ENCODE peak calls at places on chromosomes 5 and 9, in nine cellular contexts. One of them, this sample, is unnamed.

GRCh38 chr5:43798740-43799139 is 195.8 kb downstream of the NNT start:
- DNase-seq in H1: no peak
- DNase-seq in GM12878: no peak
- DNase-seq in spleen: no peak
- DNase-seq in transverse colon: no peak
- DNase-seq in Panc1: no peak
- DNase-seq in HCT116: no peak
- DNase-seq in GM23338: no peak
- DNase-seq in sigmoid colon: no peak
- DNase-seq in this sample: no peak

GRCh38 chr5:119339965-119340364 is 15.9 kb upstream of the TNFAIP8 start:
- DNase-seq in GM23338: no peak
- DNase-seq in Panc1: no peak
- DNase-seq in GM12878: no peak
- DNase-seq in H1: no peak
- DNase-seq in sigmoid colon: no peak
- DNase-seq in transverse colon: no peak
- DNase-seq in spleen: no peak
- DNase-seq in HCT116: no peak
- DNase-seq in this sample: no peak

GRCh38 chr5:1857256-1857600 is 25.5 kb downstream of the IRX4 start:
- DNase-seq in GM23338: peak
- DNase-seq in sigmoid colon: no peak
- DNase-seq in transverse colon: no peak
- DNase-seq in HCT116: no peak
- DNase-seq in GM12878: no peak
- DNase-seq in H1: no peak
- DNase-seq in spleen: no peak
- DNase-seq in Panc1: no peak
- DNase-seq in this sample: no peak

GRCh38 chr5:110288766-110289165 is 437.7 kb downstream of the TMEM232 start:
- DNase-seq in GM12878: no peak
- DNase-seq in sigmoid colon: no peak
- DNase-seq in H1: no peak
- DNase-seq in transverse colon: no peak
- DNase-seq in HCT116: no peak
- DNase-seq in spleen: no peak
- DNase-seq in Panc1: no peak
- DNase-seq in GM23338: no peak
- DNase-seq in this sample: no peak

GRCh38 chr9:92425578-92425977 is 1.3 kb upstream of the OMD start:
- DNase-seq in GM12878: no peak
- DNase-seq in spleen: no peak
- DNase-seq in HCT116: no peak
- DNase-seq in transverse colon: no peak
- DNase-seq in Panc1: no peak
- DNase-seq in GM23338: no peak
- DNase-seq in sigmoid colon: no peak
- DNase-seq in H1: no peak
- DNase-seq in this sample: no peak

GRCh38 chr9:5511476-5511875 is 1.1 kb downstream of the PDCD1LG2 start:
- DNase-seq in sigmoid colon: no peak
- DNase-seq in spleen: no peak
- DNase-seq in HCT116: no peak
- DNase-seq in GM12878: no peak
- DNase-seq in H1: no peak
- DNase-seq in GM23338: no peak
- DNase-seq in Panc1: no peak
- DNase-seq in transverse colon: no peak
- DNase-seq in this sample: no peak

GRCh38 chr9:93663877-93664548 is 87.6 kb downstream of the PHF2 start:
- DNase-seq in Panc1: no peak
- DNase-seq in GM23338: no peak
- DNase-seq in sigmoid colon: peak
- DNase-seq in transverse colon: no peak
- DNase-seq in spleen: peak
- DNase-seq in HCT116: no peak
- DNase-seq in H1: no peak
- DNase-seq in GM12878: no peak
- DNase-seq in this sample: no peak

GRCh38 chr9:108133101-108133500 is 643.5 kb upstream of the KLF4 start:
- DNase-seq in transverse colon: no peak
- DNase-seq in spleen: no peak
- DNase-seq in H1: no peak
- DNase-seq in HCT116: no peak
- DNase-seq in GM12878: no peak
- DNase-seq in sigmoid colon: no peak
- DNase-seq in GM23338: no peak
- DNase-seq in Panc1: no peak
- DNase-seq in this sample: no peak

GRCh38 chr5:22391956-22392355 is 461.2 kb downstream of the CDH12 start:
- DNase-seq in Panc1: no peak
- DNase-seq in spleen: no peak
- DNase-seq in H1: no peak
- DNase-seq in sigmoid colon: no peak
- DNase-seq in GM23338: no peak
- DNase-seq in GM12878: no peak
- DNase-seq in HCT116: no peak
- DNase-seq in transverse colon: no peak
- DNase-seq in this sample: no peak

GRCh38 chr9:14653511-14653910 is 39.7 kb downstream of the ZDHHC21 start:
- DNase-seq in HCT116: no peak
- DNase-seq in Panc1: no peak
- DNase-seq in transverse colon: no peak
- DNase-seq in GM23338: no peak
- DNase-seq in sigmoid colon: no peak
- DNase-seq in spleen: no peak
- DNase-seq in GM12878: no peak
- DNase-seq in H1: no peak
- DNase-seq in this sample: no peak

GRCh38 chr5:2742921-2743679 is 8.4 kb downstream of the IRX2 start:
- DNase-seq in transverse colon: no peak
- DNase-seq in GM12878: no peak
- DNase-seq in GM23338: peak
- DNase-seq in H1: peak
- DNase-seq in HCT116: no peak
- DNase-seq in spleen: no peak
- DNase-seq in sigmoid colon: no peak
- DNase-seq in Panc1: no peak
- DNase-seq in this sample: peak

GRCh38 chr9:13351768-13352386 is 72.4 kb upstream of the MPDZ start:
- DNase-seq in Panc1: no peak
- DNase-seq in spleen: no peak
- DNase-seq in HCT116: peak
- DNase-seq in GM23338: peak
- DNase-seq in transverse colon: no peak
- DNase-seq in GM12878: no peak
- DNase-seq in H1: no peak
- DNase-seq in sigmoid colon: no peak
- DNase-seq in this sample: no peak

GRCh38 chr9:73474002-73474600 is 322.4 kb downstream of the ANXA1 start:
- DNase-seq in spleen: no peak
- DNase-seq in GM23338: no peak
- DNase-seq in transverse colon: no peak
- DNase-seq in sigmoid colon: no peak
- DNase-seq in Panc1: no peak
- DNase-seq in GM12878: no peak
- DNase-seq in HCT116: no peak
- DNase-seq in H1: no peak
- DNase-seq in this sample: no peak

GRCh38 chr5:53164478-53165165 is 55.1 kb upstream of the MOCS2 start:
- DNase-seq in transverse colon: no peak
- DNase-seq in sigmoid colon: no peak
- DNase-seq in HCT116: no peak
- DNase-seq in spleen: no peak
- DNase-seq in H1: no peak
- DNase-seq in Panc1: no peak
- DNase-seq in GM23338: no peak
- DNase-seq in GM12878: no peak
- DNase-seq in this sample: no peak

GRCh38 chr9:98365227-98365669 is 109.8 kb upstream of the TBC1D2 start:
- DNase-seq in Panc1: no peak
- DNase-seq in H1: no peak
- DNase-seq in GM12878: no peak
- DNase-seq in transverse colon: no peak
- DNase-seq in GM23338: peak
- DNase-seq in spleen: no peak
- DNase-seq in sigmoid colon: no peak
- DNase-seq in HCT116: peak
- DNase-seq in this sample: no peak

GRCh38 chr5:125486634-125487033 is 740.2 kb upstream of the ZNF608 start:
- DNase-seq in spleen: no peak
- DNase-seq in HCT116: no peak
- DNase-seq in transverse colon: no peak
- DNase-seq in GM12878: no peak
- DNase-seq in H1: no peak
- DNase-seq in GM23338: no peak
- DNase-seq in Panc1: no peak
- DNase-seq in sigmoid colon: no peak
- DNase-seq in this sample: no peak

GRCh38 chr5:61758711-61759110 is 426.7 kb downstream of the ZSWIM6 start:
- DNase-seq in GM12878: no peak
- DNase-seq in transverse colon: no peak
- DNase-seq in H1: no peak
- DNase-seq in Panc1: no peak
- DNase-seq in spleen: no peak
- DNase-seq in sigmoid colon: no peak
- DNase-seq in GM23338: no peak
- DNase-seq in HCT116: no peak
- DNase-seq in this sample: no peak

GRCh38 chr5:169610606-169611005 is 26.5 kb upstream of the DOCK2 start:
- DNase-seq in Panc1: no peak
- DNase-seq in GM12878: no peak
- DNase-seq in sigmoid colon: no peak
- DNase-seq in transverse colon: no peak
- DNase-seq in HCT116: no peak
- DNase-seq in H1: no peak
- DNase-seq in GM23338: no peak
- DNase-seq in spleen: no peak
- DNase-seq in this sample: no peak

GRCh38 chr5:36875051-36875788 is 1.3 kb upstream of the NIPBL start:
- DNase-seq in Panc1: no peak
- DNase-seq in H1: no peak
- DNase-seq in GM23338: peak
- DNase-seq in HCT116: no peak
- DNase-seq in spleen: peak
- DNase-seq in sigmoid colon: peak
- DNase-seq in transverse colon: peak
- DNase-seq in GM12878: no peak
- DNase-seq in this sample: no peak

GRCh38 chr5:171270136-171270535 is 38.9 kb upstream of the TLX3 start:
- DNase-seq in spleen: no peak
- DNase-seq in GM23338: no peak
- DNase-seq in transverse colon: no peak
- DNase-seq in Panc1: no peak
- DNase-seq in H1: no peak
- DNase-seq in GM12878: no peak
- DNase-seq in HCT116: no peak
- DNase-seq in sigmoid colon: no peak
- DNase-seq in this sample: no peak

GRCh38 chr5:171269717-171270116 is 39.3 kb upstream of the TLX3 start:
- DNase-seq in H1: no peak
- DNase-seq in GM12878: no peak
- DNase-seq in transverse colon: no peak
- DNase-seq in HCT116: peak
- DNase-seq in spleen: no peak
- DNase-seq in GM23338: no peak
- DNase-seq in sigmoid colon: no peak
- DNase-seq in Panc1: no peak
- DNase-seq in this sample: no peak

GRCh38 chr5:171271798-171272197 is 37.2 kb upstream of the TLX3 start:
- DNase-seq in transverse colon: no peak
- DNase-seq in Panc1: no peak
- DNase-seq in GM12878: no peak
- DNase-seq in spleen: no peak
- DNase-seq in GM23338: no peak
- DNase-seq in H1: no peak
- DNase-seq in HCT116: no peak
- DNase-seq in sigmoid colon: no peak
- DNase-seq in this sample: no peak

GRCh38 chr5:171275822-171276544 is 33.1 kb upstream of the TLX3 start:
- DNase-seq in GM23338: no peak
- DNase-seq in transverse colon: no peak
- DNase-seq in spleen: no peak
- DNase-seq in Panc1: no peak
- DNase-seq in GM12878: no peak
- DNase-seq in HCT116: no peak
- DNase-seq in sigmoid colon: no peak
- DNase-seq in H1: no peak
- DNase-seq in this sample: no peak

GRCh38 chr5:171272996-171273970 is 35.8 kb upstream of the TLX3 start:
- DNase-seq in spleen: no peak
- DNase-seq in GM12878: no peak
- DNase-seq in HCT116: peak
- DNase-seq in Panc1: no peak
- DNase-seq in transverse colon: no peak
- DNase-seq in GM23338: peak
- DNase-seq in H1: no peak
- DNase-seq in sigmoid colon: no peak
- DNase-seq in this sample: no peak
- TF ChIP-seq CTCF in spleen: no peak
- TF ChIP-seq CTCF in GM12878: peak
- TF ChIP-seq CTCF in HCT116: peak
- TF ChIP-seq CTCF in Panc1: peak
- TF ChIP-seq CTCF in transverse colon: no peak
- TF ChIP-seq CTCF in GM23338: peak
- TF ChIP-seq CTCF in H1: no peak
- TF ChIP-seq CTCF in sigmoid colon: no peak
- TF ChIP-seq CTCF in this sample: no peak

GRCh38 chr5:95959964-95960801 is 1.5 kb downstream of the ELL2 start:
- DNase-seq in GM12878: no peak
- DNase-seq in spleen: no peak
- DNase-seq in H1: no peak
- DNase-seq in sigmoid colon: peak
- DNase-seq in transverse colon: peak
- DNase-seq in GM23338: no peak
- DNase-seq in Panc1: peak
- DNase-seq in HCT116: no peak
- DNase-seq in this sample: no peak
- TF ChIP-seq POLR2AphosphoS5 in GM12878: peak
- TF ChIP-seq POLR2AphosphoS5 in spleen: no peak
- TF ChIP-seq POLR2AphosphoS5 in H1: no peak
- TF ChIP-seq POLR2AphosphoS5 in sigmoid colon: no peak
- TF ChIP-seq POLR2AphosphoS5 in transverse colon: no peak
- TF ChIP-seq POLR2AphosphoS5 in GM23338: no peak
- TF ChIP-seq POLR2AphosphoS5 in Panc1: no peak
- TF ChIP-seq POLR2AphosphoS5 in HCT116: no peak
- TF ChIP-seq POLR2AphosphoS5 in this sample: peak

GRCh38 chr9:87711857-87712800 is 13.8 kb upstream of the CTSL start:
- DNase-seq in H1: no peak
- DNase-seq in HCT116: no peak
- DNase-seq in GM23338: peak
- DNase-seq in GM12878: no peak
- DNase-seq in Panc1: no peak
- DNase-seq in sigmoid colon: no peak
- DNase-seq in transverse colon: no peak
- DNase-seq in spleen: no peak
- DNase-seq in this sample: no peak
- H3K27ac ChIP-seq in H1: no peak
- H3K27ac ChIP-seq in HCT116: no peak
- H3K27ac ChIP-seq in GM23338: peak
- H3K27ac ChIP-seq in GM12878: no peak
- H3K27ac ChIP-seq in Panc1: no peak
- H3K27ac ChIP-seq in sigmoid colon: peak
- H3K27ac ChIP-seq in transverse colon: peak
- H3K27ac ChIP-seq in spleen: no peak
- H3K27ac ChIP-seq in this sample: peak

GRCh38 chr5:176519810-176520720 is 17.1 kb downstream of the RNF44 start:
- DNase-seq in sigmoid colon: no peak
- DNase-seq in transverse colon: no peak
- DNase-seq in H1: peak
- DNase-seq in Panc1: no peak
- DNase-seq in spleen: no peak
- DNase-seq in HCT116: no peak
- DNase-seq in GM23338: peak
- DNase-seq in GM12878: no peak
- DNase-seq in this sample: no peak
- TF ChIP-seq CTCF in sigmoid colon: no peak
- TF ChIP-seq CTCF in transverse colon: no peak
- TF ChIP-seq CTCF in H1: no peak
- TF ChIP-seq CTCF in Panc1: no peak
- TF ChIP-seq CTCF in spleen: no peak
- TF ChIP-seq CTCF in HCT116: no peak
- TF ChIP-seq CTCF in GM23338: peak
- TF ChIP-seq CTCF in GM12878: no peak
- TF ChIP-seq CTCF in this sample: no peak